ENCODE peak calls at places on chromosomes 5 and 9, in six cellular contexts. B is keratinocyte; U is iPS DF 6.9; F is NCI-H1105; E is CD8-positive, alpha-beta T cell; Y is stimulated activated CD8-positive, alpha-beta memory T cell treated with anti-CD3 and anti-CD28 coated beads, Interleukin-4, amount 100 ng/mL, for 4 hours. W is an unnamed sample.

GRCh38 chr5:142845954-142846398 is 75.8 kb downstream of the ARHGAP26 start:
- DNase-seq in F (no peak), U (no peak), Y (no peak), B (no peak), E (no peak), W (no peak)

GRCh38 chr5:178428341-178429155 is 161.6 kb downstream of the COL23A1 start:
- DNase-seq in U (no peak), E (no peak), F (no peak), Y (no peak), B (no peak), W (no peak)

GRCh38 chr9:36191290-36191645 is 547 bp downstream of the CLTA start:
- DNase-seq in U (no peak), Y (peak), B (no peak), E (peak), F (no peak), W (no peak)

GRCh38 chr5:135265497-135266300 is 133.3 kb downstream of the MACROH2A1 start:
- DNase-seq in Y (no peak), F (no peak), U (no peak), E (no peak), B (no peak), W (no peak)

GRCh38 chr5:73444499-73445432 is 3.8 kb downstream of the FOXD1 start:
- DNase-seq in Y (no peak), F (no peak), U (no peak), B (no peak), E (no peak), W (no peak)

GRCh38 chr9:110745656-110746055 is 77.1 kb downstream of the MUSK start:
- DNase-seq in E (no peak), Y (no peak), F (peak), B (no peak), U (no peak), W (no peak)

GRCh38 chr9:2336055-2336454 is 285.5 kb upstream of the VLDLR start:
- DNase-seq in E (no peak), Y (no peak), U (no peak), F (no peak), B (no peak), W (no peak)

GRCh38 chr9:68955281-68955680 is 58.6 kb downstream of the PRKACG start:
- DNase-seq in Y (no peak), U (no peak), B (no peak), F (no peak), E (no peak), W (no peak)

GRCh38 chr5:172806897-172807672 is 27.0 kb upstream of the ERGIC1 start:
- DNase-seq in B (no peak), F (no peak), Y (peak), E (peak), U (peak), W (no peak)

GRCh38 chr5:181052526-181052927 is 12.5 kb downstream of the BTNL9 start:
- DNase-seq in F (no peak), B (no peak), E (no peak), U (no peak), Y (no peak), W (no peak)

GRCh38 chr5:177335701-177336065 is 15.8 kb downstream of the LMAN2 start:
- DNase-seq in F (no peak), B (no peak), E (no peak), U (no peak), Y (no peak), W (no peak)

W was measured in brain pericyte.